ENCODE peak calls at places on chromosomes 6 and 20, in ten cellular contexts. One of them, this sample, is unnamed.
A peak's percentile ranks its signal among the peaks of the same experiment; 100 is the strongest.

GRCh38 chr6:144714031-144714732 is 429.0 kb downstream of the UTRN start:
- DNase-seq in right lobe of liver: no peak
- DNase-seq in GM23248: no peak
- DNase-seq in tibial nerve: no peak
- DNase-seq in iPS DF 6.9: no peak
- DNase-seq in sigmoid colon: no peak
- DNase-seq in left lung: no peak
- DNase-seq in ascending aorta: no peak
- DNase-seq in hepatocyte: no peak
- DNase-seq in mesenchymal stem cell: no peak
- DNase-seq in this sample: no peak

GRCh38 chr6:38720295-38720694 is 5.2 kb downstream of the DNAH8 start:
- DNase-seq in right lobe of liver: no peak
- DNase-seq in GM23248: no peak
- DNase-seq in tibial nerve: no peak
- DNase-seq in iPS DF 6.9: no peak
- DNase-seq in sigmoid colon: no peak
- DNase-seq in left lung: no peak
- DNase-seq in ascending aorta: no peak
- DNase-seq in hepatocyte: no peak
- DNase-seq in mesenchymal stem cell: peak; percentile 14
- DNase-seq in this sample: no peak

GRCh38 chr20:58869662-58870227 is 17.2 kb downstream of the GNAS start:
- DNase-seq in right lobe of liver: no peak
- DNase-seq in GM23248: no peak
- DNase-seq in tibial nerve: no peak
- DNase-seq in iPS DF 6.9: no peak
- DNase-seq in sigmoid colon: no peak
- DNase-seq in left lung: no peak
- DNase-seq in ascending aorta: no peak
- DNase-seq in hepatocyte: no peak
- DNase-seq in mesenchymal stem cell: no peak
- DNase-seq in this sample: no peak

GRCh38 chr20:45047581-45048119 is 53.3 kb downstream of the KCNS1 start:
- DNase-seq in right lobe of liver: no peak
- DNase-seq in GM23248: peak; percentile 25
- DNase-seq in tibial nerve: no peak
- DNase-seq in iPS DF 6.9: no peak
- DNase-seq in sigmoid colon: no peak
- DNase-seq in left lung: no peak
- DNase-seq in ascending aorta: no peak
- DNase-seq in hepatocyte: no peak
- DNase-seq in mesenchymal stem cell: no peak
- DNase-seq in this sample: no peak

GRCh38 chr20:35652641-35653429 is 11.9 kb downstream of the CPNE1 start:
- DNase-seq in right lobe of liver: no peak
- DNase-seq in GM23248: no peak
- DNase-seq in tibial nerve: no peak
- DNase-seq in iPS DF 6.9: no peak
- DNase-seq in sigmoid colon: no peak
- DNase-seq in left lung: no peak
- DNase-seq in ascending aorta: no peak
- DNase-seq in hepatocyte: no peak
- DNase-seq in mesenchymal stem cell: no peak
- DNase-seq in this sample: no peak

GRCh38 chr20:58202039-58202438 is 26.4 kb downstream of the ANKRD60 start:
- DNase-seq in right lobe of liver: no peak
- DNase-seq in GM23248: peak; percentile 46
- DNase-seq in tibial nerve: no peak
- DNase-seq in iPS DF 6.9: no peak
- DNase-seq in sigmoid colon: no peak
- DNase-seq in left lung: no peak
- DNase-seq in ascending aorta: no peak
- DNase-seq in hepatocyte: no peak
- DNase-seq in mesenchymal stem cell: no peak
- DNase-seq in this sample: no peak

GRCh38 chr6:41080623-41081022 is 7.8 kb downstream of the NFYA start:
- DNase-seq in right lobe of liver: no peak
- DNase-seq in GM23248: no peak
- DNase-seq in tibial nerve: no peak
- DNase-seq in iPS DF 6.9: no peak
- DNase-seq in sigmoid colon: no peak
- DNase-seq in left lung: no peak
- DNase-seq in ascending aorta: no peak
- DNase-seq in hepatocyte: no peak
- DNase-seq in mesenchymal stem cell: no peak
- DNase-seq in this sample: no peak

GRCh38 chr6:41673704-41674000 is 35.4 kb downstream of the MDFI start:
- DNase-seq in right lobe of liver: no peak
- DNase-seq in GM23248: no peak
- DNase-seq in tibial nerve: no peak
- DNase-seq in iPS DF 6.9: no peak
- DNase-seq in sigmoid colon: no peak
- DNase-seq in left lung: no peak
- DNase-seq in ascending aorta: no peak
- DNase-seq in hepatocyte: no peak
- DNase-seq in mesenchymal stem cell: no peak
- DNase-seq in this sample: no peak

GRCh38 chr20:63260521-63260920 is 6.3 kb upstream of the NKAIN4 start:
- DNase-seq in right lobe of liver: no peak
- DNase-seq in GM23248: no peak
- DNase-seq in tibial nerve: no peak
- DNase-seq in iPS DF 6.9: no peak
- DNase-seq in sigmoid colon: no peak
- DNase-seq in left lung: no peak
- DNase-seq in ascending aorta: no peak
- DNase-seq in hepatocyte: no peak
- DNase-seq in mesenchymal stem cell: no peak
- DNase-seq in this sample: no peak

GRCh38 chr6:86107985-86108384 is 465.3 kb upstream of the SYNCRIP start:
- DNase-seq in right lobe of liver: no peak
- DNase-seq in GM23248: no peak
- DNase-seq in tibial nerve: no peak
- DNase-seq in iPS DF 6.9: no peak
- DNase-seq in sigmoid colon: no peak
- DNase-seq in left lung: no peak
- DNase-seq in ascending aorta: no peak
- DNase-seq in hepatocyte: no peak
- DNase-seq in mesenchymal stem cell: no peak
- DNase-seq in this sample: no peak

GRCh38 chr6:24257282-24257681 is 100.6 kb downstream of the DCDC2 start:
- DNase-seq in right lobe of liver: no peak
- DNase-seq in GM23248: no peak
- DNase-seq in tibial nerve: no peak
- DNase-seq in iPS DF 6.9: no peak
- DNase-seq in sigmoid colon: no peak
- DNase-seq in left lung: no peak
- DNase-seq in ascending aorta: no peak
- DNase-seq in hepatocyte: peak; percentile 10
- DNase-seq in mesenchymal stem cell: no peak
- DNase-seq in this sample: no peak

GRCh38 chr6:107716688-107717089 is 107.4 kb downstream of the SCML4 start:
- DNase-seq in right lobe of liver: no peak
- DNase-seq in GM23248: peak; percentile 32
- DNase-seq in tibial nerve: no peak
- DNase-seq in iPS DF 6.9: peak; percentile 67
- DNase-seq in sigmoid colon: no peak
- DNase-seq in left lung: no peak
- DNase-seq in ascending aorta: no peak
- DNase-seq in hepatocyte: no peak
- DNase-seq in mesenchymal stem cell: peak; percentile 23
- DNase-seq in this sample: no peak

GRCh38 chr6:141203902-141204575 is 928.7 kb upstream of the GJE1 start:
- DNase-seq in right lobe of liver: no peak
- DNase-seq in GM23248: peak; percentile 60
- DNase-seq in tibial nerve: no peak
- DNase-seq in iPS DF 6.9: no peak
- DNase-seq in sigmoid colon: no peak
- DNase-seq in left lung: no peak
- DNase-seq in ascending aorta: no peak
- DNase-seq in hepatocyte: no peak
- DNase-seq in mesenchymal stem cell: peak; percentile 94
- DNase-seq in this sample: no peak

GRCh38 chr20:8139899-8140298 is 7.8 kb downstream of the PLCB1 start:
- DNase-seq in right lobe of liver: no peak
- DNase-seq in GM23248: no peak
- DNase-seq in tibial nerve: no peak
- DNase-seq in iPS DF 6.9: no peak
- DNase-seq in sigmoid colon: no peak
- DNase-seq in left lung: no peak
- DNase-seq in ascending aorta: no peak
- DNase-seq in hepatocyte: no peak
- DNase-seq in mesenchymal stem cell: no peak
- DNase-seq in this sample: no peak

GRCh38 chr20:21087862-21088540 is 18.2 kb downstream of the LINC00237 start:
- DNase-seq in right lobe of liver: no peak
- DNase-seq in GM23248: no peak
- DNase-seq in tibial nerve: no peak
- DNase-seq in iPS DF 6.9: no peak
- DNase-seq in sigmoid colon: no peak
- DNase-seq in left lung: no peak
- DNase-seq in ascending aorta: no peak
- DNase-seq in hepatocyte: no peak
- DNase-seq in mesenchymal stem cell: no peak
- DNase-seq in this sample: no peak
- H3K27me3 ChIP-seq in right lobe of liver: no peaks in the 10 kb centered on the region
- H3K27me3 ChIP-seq in GM23248: peaks cover 22% of the 10 kb centered on the region
- H3K27me3 ChIP-seq in tibial nerve: peaks cover 45% of the 10 kb centered on the region
- H3K27me3 ChIP-seq in iPS DF 6.9: no peaks in the 10 kb centered on the region
- H3K27me3 ChIP-seq in sigmoid colon: peaks cover 67% of the 10 kb centered on the region
- H3K27me3 ChIP-seq in left lung: peaks cover 54% of the 10 kb centered on the region
- H3K27me3 ChIP-seq in ascending aorta: no peaks in the 10 kb centered on the region
- H3K27me3 ChIP-seq in hepatocyte: peaks cover 57% of the 10 kb centered on the region
- H3K27me3 ChIP-seq in mesenchymal stem cell: peaks cover 19% of the 10 kb centered on the region
- H3K27me3 ChIP-seq in this sample: peaks cover 30% of the 10 kb centered on the region

GRCh38 chr6:104704191-104704590 is 155.5 kb downstream of the HACE1 start:
- DNase-seq in right lobe of liver: no peak
- DNase-seq in GM23248: no peak
- DNase-seq in tibial nerve: no peak
- DNase-seq in iPS DF 6.9: no peak
- DNase-seq in sigmoid colon: no peak
- DNase-seq in left lung: no peak
- DNase-seq in ascending aorta: no peak
- DNase-seq in hepatocyte: no peak
- DNase-seq in mesenchymal stem cell: peak; percentile 48
- DNase-seq in this sample: no peak
- H3K27ac ChIP-seq in right lobe of liver: no peak overlapping the region
- H3K27ac ChIP-seq in GM23248: no peak overlapping the region
- H3K27ac ChIP-seq in tibial nerve: no peak overlapping the region
- H3K27ac ChIP-seq in iPS DF 6.9: no peak overlapping the region
- H3K27ac ChIP-seq in sigmoid colon: no peak overlapping the region
- H3K27ac ChIP-seq in left lung: peak overlapping the region; percentile 83
- H3K27ac ChIP-seq in ascending aorta: no peak overlapping the region
- H3K27ac ChIP-seq in hepatocyte: no peak overlapping the region
- H3K27ac ChIP-seq in mesenchymal stem cell: peak overlapping the region; percentile 100
- H3K27ac ChIP-seq in this sample: peak overlapping the region; percentile 53

DNA sequence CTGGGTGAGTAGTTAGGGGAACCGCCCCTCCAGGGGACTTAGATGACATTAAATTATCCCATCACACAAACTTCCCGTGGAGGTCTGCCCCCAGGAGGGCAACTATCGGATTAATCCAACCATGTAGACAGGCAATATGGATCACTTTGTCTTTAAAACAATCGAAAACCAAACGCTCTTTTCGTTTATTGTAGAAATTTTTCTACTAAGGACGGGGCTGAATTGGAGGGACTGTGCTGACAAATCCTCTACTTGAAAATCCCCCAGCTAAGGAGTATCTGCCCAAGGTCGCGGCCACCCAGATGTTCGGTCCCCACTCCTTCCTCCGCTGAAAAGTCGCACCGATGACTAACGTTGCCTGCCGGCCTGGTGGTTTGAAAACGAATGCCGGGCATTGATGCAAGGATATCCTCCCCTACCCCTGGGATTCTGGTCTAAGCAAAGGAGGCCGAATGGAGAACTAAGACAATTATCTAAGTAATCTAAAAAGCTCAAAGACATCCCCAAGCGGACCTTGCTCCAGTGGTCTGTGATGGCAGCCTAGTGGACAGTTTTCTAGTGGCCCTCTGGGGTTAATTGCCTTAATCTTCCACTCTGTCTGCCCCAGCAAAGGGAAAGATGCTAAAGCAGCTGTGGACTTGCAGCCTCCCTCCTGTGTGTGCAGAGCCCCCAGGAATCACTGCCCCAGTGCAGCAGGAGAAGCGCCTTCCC is 3.7 kb upstream of the FOXC1 start:
- DNase-seq in right lobe of liver: no peak
- DNase-seq in GM23248: peak; percentile 50
- DNase-seq in tibial nerve: no peak
- DNase-seq in iPS DF 6.9: no peak
- DNase-seq in sigmoid colon: peak; percentile 65
- DNase-seq in left lung: no peak
- DNase-seq in ascending aorta: no peak
- DNase-seq in hepatocyte: no peak
- DNase-seq in mesenchymal stem cell: no peak
- DNase-seq in this sample: no peak
- H3K27me3 ChIP-seq in right lobe of liver: peaks cover 8% of the 10 kb centered on the region
- H3K27me3 ChIP-seq in GM23248: peaks cover 60% of the 10 kb centered on the region
- H3K27me3 ChIP-seq in tibial nerve: peaks cover 85% of the 10 kb centered on the region
- H3K27me3 ChIP-seq in iPS DF 6.9: peaks cover 54% of the 10 kb centered on the region
- H3K27me3 ChIP-seq in sigmoid colon: peaks cover 92% of the 10 kb centered on the region
- H3K27me3 ChIP-seq in left lung: peaks cover 84% of the 10 kb centered on the region
- H3K27me3 ChIP-seq in ascending aorta: no peaks in the 10 kb centered on the region
- H3K27me3 ChIP-seq in hepatocyte: peaks cover 77% of the 10 kb centered on the region
- H3K27me3 ChIP-seq in mesenchymal stem cell: peaks cover 54% of the 10 kb centered on the region
- H3K27me3 ChIP-seq in this sample: peaks cover 90% of the 10 kb centered on the region

GRCh38 chr20:1471242-1471641 is 4.6 kb upstream of the NSFL1C start:
- DNase-seq in right lobe of liver: no peak
- DNase-seq in GM23248: no peak
- DNase-seq in tibial nerve: no peak
- DNase-seq in iPS DF 6.9: no peak
- DNase-seq in sigmoid colon: no peak
- DNase-seq in left lung: no peak
- DNase-seq in ascending aorta: no peak
- DNase-seq in hepatocyte: no peak
- DNase-seq in mesenchymal stem cell: no peak
- DNase-seq in this sample: no peak

GRCh38 chr20:1468117-1468624 is 1.5 kb upstream of the NSFL1C start:
- DNase-seq in right lobe of liver: no peak
- DNase-seq in GM23248: no peak
- DNase-seq in tibial nerve: no peak
- DNase-seq in iPS DF 6.9: no peak
- DNase-seq in sigmoid colon: no peak
- DNase-seq in left lung: no peak
- DNase-seq in ascending aorta: no peak
- DNase-seq in hepatocyte: no peak
- DNase-seq in mesenchymal stem cell: no peak
- DNase-seq in this sample: no peak

GRCh38 chr20:1467355-1468116 is 887 bp upstream of the NSFL1C start:
- DNase-seq in right lobe of liver: no peak
- DNase-seq in GM23248: no peak
- DNase-seq in tibial nerve: no peak
- DNase-seq in iPS DF 6.9: no peak
- DNase-seq in sigmoid colon: no peak
- DNase-seq in left lung: no peak
- DNase-seq in ascending aorta: no peak
- DNase-seq in hepatocyte: peak; percentile 52
- DNase-seq in mesenchymal stem cell: no peak
- DNase-seq in this sample: peak; percentile 65

GRCh38 chr20:1469925-1470571 is 3.4 kb upstream of the NSFL1C start:
- DNase-seq in right lobe of liver: peak; percentile 90
- DNase-seq in GM23248: peak; percentile 97
- DNase-seq in tibial nerve: peak; percentile 34
- DNase-seq in iPS DF 6.9: peak; percentile 63
- DNase-seq in sigmoid colon: peak; percentile 79
- DNase-seq in left lung: peak; percentile 89
- DNase-seq in ascending aorta: peak; percentile 59
- DNase-seq in hepatocyte: peak; percentile 95
- DNase-seq in mesenchymal stem cell: peak; percentile 99
- DNase-seq in this sample: peak; percentile 81

GRCh38 chr20:1469306-1469905 is 2.8 kb upstream of the NSFL1C start:
- DNase-seq in right lobe of liver: no peak
- DNase-seq in GM23248: peak; percentile 26
- DNase-seq in tibial nerve: no peak
- DNase-seq in iPS DF 6.9: no peak
- DNase-seq in sigmoid colon: no peak
- DNase-seq in left lung: no peak
- DNase-seq in ascending aorta: no peak
- DNase-seq in hepatocyte: no peak
- DNase-seq in mesenchymal stem cell: no peak
- DNase-seq in this sample: no peak
- H3K27ac ChIP-seq in right lobe of liver: no peak overlapping the region
- H3K27ac ChIP-seq in GM23248: peak overlapping the region; percentile 77
- H3K27ac ChIP-seq in tibial nerve: peak overlapping the region; percentile 75
- H3K27ac ChIP-seq in iPS DF 6.9: no peak overlapping the region
- H3K27ac ChIP-seq in sigmoid colon: peak overlapping the region; percentile 38
- H3K27ac ChIP-seq in left lung: peak overlapping the region; percentile 97
- H3K27ac ChIP-seq in ascending aorta: peak overlapping the region; percentile 62
- H3K27ac ChIP-seq in hepatocyte: peak overlapping the region; percentile 54
- H3K27ac ChIP-seq in mesenchymal stem cell: peak overlapping the region; percentile 98
- H3K27ac ChIP-seq in this sample: no peak overlapping the region